ENCODE peak calls at places on chromosomes 6 and 20, in nine cellular contexts. One of them, this sample, is unnamed.

GRCh38 chr6:71012871-71013456 is 56.1 kb upstream of the B3GAT2 start:
- DNase-seq in Kasumi-1: peak; percentile 80
- DNase-seq in CD4-positive, CD25-positive, alpha-beta regulatory T cell: no peak
- DNase-seq in adrenal gland: peak; percentile 28
- DNase-seq in fibroblast of lung: peak; percentile 65
- DNase-seq in stimulated activated CD8-positive, alpha-beta memory T cell treated with anti-CD3 and anti-CD28 coated beads, Interleukin-4, amount 100 ng/mL, for 1 hour: no peak
- DNase-seq in choroid plexus epithelial cell: peak; percentile 76
- DNase-seq in lung microvascular endothelial cell: peak; percentile 56
- DNase-seq in cardiac fibroblast: peak; percentile 71
- DNase-seq in this sample: no peak

GRCh38 chr6:83071023-83071422 is 3.6 kb downstream of the DOP1A start:
- DNase-seq in adrenal gland: no peak
- DNase-seq in stimulated activated CD8-positive, alpha-beta memory T cell treated with anti-CD3 and anti-CD28 coated beads, Interleukin-4, amount 100 ng/mL, for 1 hour: no peak
- DNase-seq in CD4-positive, CD25-positive, alpha-beta regulatory T cell: no peak
- DNase-seq in lung microvascular endothelial cell: peak; percentile 75
- DNase-seq in cardiac fibroblast: no peak
- DNase-seq in Kasumi-1: peak; percentile 36
- DNase-seq in choroid plexus epithelial cell: no peak
- DNase-seq in fibroblast of lung: no peak
- DNase-seq in this sample: no peak

GRCh38 chr6:122059918-122060317 is 339.5 kb upstream of the HSF2 start:
- DNase-seq in CD4-positive, CD25-positive, alpha-beta regulatory T cell: no peak
- DNase-seq in lung microvascular endothelial cell: no peak
- DNase-seq in Kasumi-1: no peak
- DNase-seq in stimulated activated CD8-positive, alpha-beta memory T cell treated with anti-CD3 and anti-CD28 coated beads, Interleukin-4, amount 100 ng/mL, for 1 hour: no peak
- DNase-seq in choroid plexus epithelial cell: no peak
- DNase-seq in cardiac fibroblast: no peak
- DNase-seq in adrenal gland: no peak
- DNase-seq in fibroblast of lung: peak; percentile 39
- DNase-seq in this sample: no peak

GRCh38 chr6:11263185-11263817 is 30.8 kb upstream of the NEDD9 start:
- DNase-seq in choroid plexus epithelial cell: peak; percentile 94
- DNase-seq in CD4-positive, CD25-positive, alpha-beta regulatory T cell: no peak
- DNase-seq in lung microvascular endothelial cell: peak; percentile 94
- DNase-seq in cardiac fibroblast: peak; percentile 92
- DNase-seq in Kasumi-1: no peak
- DNase-seq in fibroblast of lung: peak; percentile 87
- DNase-seq in stimulated activated CD8-positive, alpha-beta memory T cell treated with anti-CD3 and anti-CD28 coated beads, Interleukin-4, amount 100 ng/mL, for 1 hour: no peak
- DNase-seq in adrenal gland: no peak
- DNase-seq in this sample: peak; percentile 78

GRCh38 chr6:68189217-68189616 is 445.9 kb upstream of the ADGRB3 start:
- DNase-seq in lung microvascular endothelial cell: no peak
- DNase-seq in choroid plexus epithelial cell: no peak
- DNase-seq in stimulated activated CD8-positive, alpha-beta memory T cell treated with anti-CD3 and anti-CD28 coated beads, Interleukin-4, amount 100 ng/mL, for 1 hour: no peak
- DNase-seq in CD4-positive, CD25-positive, alpha-beta regulatory T cell: no peak
- DNase-seq in adrenal gland: no peak
- DNase-seq in fibroblast of lung: no peak
- DNase-seq in Kasumi-1: no peak
- DNase-seq in cardiac fibroblast: no peak
- DNase-seq in this sample: no peak

GRCh38 chr6:101832371-101832770 is 438.9 kb downstream of the GRIK2 start:
- DNase-seq in choroid plexus epithelial cell: no peak
- DNase-seq in fibroblast of lung: no peak
- DNase-seq in Kasumi-1: no peak
- DNase-seq in adrenal gland: no peak
- DNase-seq in lung microvascular endothelial cell: no peak
- DNase-seq in cardiac fibroblast: no peak
- DNase-seq in stimulated activated CD8-positive, alpha-beta memory T cell treated with anti-CD3 and anti-CD28 coated beads, Interleukin-4, amount 100 ng/mL, for 1 hour: no peak
- DNase-seq in CD4-positive, CD25-positive, alpha-beta regulatory T cell: no peak
- DNase-seq in this sample: peak; percentile 41

GRCh38 chr6:144064402-144064830 is 31.0 kb downstream of the SF3B5 start:
- DNase-seq in Kasumi-1: peak; percentile 56
- DNase-seq in adrenal gland: peak; percentile 46
- DNase-seq in fibroblast of lung: no peak
- DNase-seq in choroid plexus epithelial cell: no peak
- DNase-seq in CD4-positive, CD25-positive, alpha-beta regulatory T cell: peak; percentile 24
- DNase-seq in stimulated activated CD8-positive, alpha-beta memory T cell treated with anti-CD3 and anti-CD28 coated beads, Interleukin-4, amount 100 ng/mL, for 1 hour: no peak
- DNase-seq in cardiac fibroblast: no peak
- DNase-seq in lung microvascular endothelial cell: no peak
- DNase-seq in this sample: peak; percentile 35

GRCh38 chr6:50128420-50129005 is 78.8 kb upstream of the DEFB112 start:
- DNase-seq in adrenal gland: no peak
- DNase-seq in lung microvascular endothelial cell: peak; percentile 22
- DNase-seq in stimulated activated CD8-positive, alpha-beta memory T cell treated with anti-CD3 and anti-CD28 coated beads, Interleukin-4, amount 100 ng/mL, for 1 hour: no peak
- DNase-seq in Kasumi-1: peak; percentile 73
- DNase-seq in cardiac fibroblast: peak; percentile 44
- DNase-seq in fibroblast of lung: peak; percentile 55
- DNase-seq in CD4-positive, CD25-positive, alpha-beta regulatory T cell: no peak
- DNase-seq in choroid plexus epithelial cell: peak; percentile 46
- DNase-seq in this sample: no peak

GRCh38 chr20:4610871-4611270 is 110.8 kb upstream of the PRND start:
- DNase-seq in lung microvascular endothelial cell: no peak
- DNase-seq in cardiac fibroblast: no peak
- DNase-seq in CD4-positive, CD25-positive, alpha-beta regulatory T cell: no peak
- DNase-seq in Kasumi-1: no peak
- DNase-seq in choroid plexus epithelial cell: no peak
- DNase-seq in adrenal gland: no peak
- DNase-seq in fibroblast of lung: no peak
- DNase-seq in stimulated activated CD8-positive, alpha-beta memory T cell treated with anti-CD3 and anti-CD28 coated beads, Interleukin-4, amount 100 ng/mL, for 1 hour: no peak
- DNase-seq in this sample: no peak

GRCh38 chr6:43669922-43670622 is 17.5 kb downstream of the MRPS18A start:
- DNase-seq in choroid plexus epithelial cell: peak; percentile 9
- DNase-seq in adrenal gland: no peak
- DNase-seq in Kasumi-1: peak; percentile 34
- DNase-seq in CD4-positive, CD25-positive, alpha-beta regulatory T cell: no peak
- DNase-seq in lung microvascular endothelial cell: no peak
- DNase-seq in fibroblast of lung: no peak
- DNase-seq in cardiac fibroblast: no peak
- DNase-seq in stimulated activated CD8-positive, alpha-beta memory T cell treated with anti-CD3 and anti-CD28 coated beads, Interleukin-4, amount 100 ng/mL, for 1 hour: no peak
- DNase-seq in this sample: no peak

GRCh38 chr20:37520417-37520751 is 666 bp upstream of the NNAT start:
- DNase-seq in stimulated activated CD8-positive, alpha-beta memory T cell treated with anti-CD3 and anti-CD28 coated beads, Interleukin-4, amount 100 ng/mL, for 1 hour: no peak
- DNase-seq in cardiac fibroblast: no peak
- DNase-seq in adrenal gland: no peak
- DNase-seq in fibroblast of lung: no peak
- DNase-seq in Kasumi-1: no peak
- DNase-seq in CD4-positive, CD25-positive, alpha-beta regulatory T cell: no peak
- DNase-seq in lung microvascular endothelial cell: no peak
- DNase-seq in choroid plexus epithelial cell: peak; percentile 26
- DNase-seq in this sample: no peak

GRCh38 chr6:106324726-106325335 is 729 bp downstream of the ATG5 start:
- DNase-seq in lung microvascular endothelial cell: peak; percentile 8
- DNase-seq in choroid plexus epithelial cell: peak; percentile 25
- DNase-seq in cardiac fibroblast: peak; percentile 27
- DNase-seq in CD4-positive, CD25-positive, alpha-beta regulatory T cell: no peak
- DNase-seq in fibroblast of lung: peak; percentile 5
- DNase-seq in adrenal gland: no peak
- DNase-seq in stimulated activated CD8-positive, alpha-beta memory T cell treated with anti-CD3 and anti-CD28 coated beads, Interleukin-4, amount 100 ng/mL, for 1 hour: no peak
- DNase-seq in Kasumi-1: peak; percentile 18
- DNase-seq in this sample: no peak

GRCh38 chr20:19758888-19759331 is 852 bp downstream of the RIN2 start:
- DNase-seq in adrenal gland: peak; percentile 42
- DNase-seq in Kasumi-1: no peak
- DNase-seq in choroid plexus epithelial cell: peak; percentile 40
- DNase-seq in lung microvascular endothelial cell: peak; percentile 39
- DNase-seq in fibroblast of lung: peak; percentile 37
- DNase-seq in stimulated activated CD8-positive, alpha-beta memory T cell treated with anti-CD3 and anti-CD28 coated beads, Interleukin-4, amount 100 ng/mL, for 1 hour: no peak
- DNase-seq in CD4-positive, CD25-positive, alpha-beta regulatory T cell: no peak
- DNase-seq in cardiac fibroblast: peak; percentile 71
- DNase-seq in this sample: peak; percentile 89

GRCh38 chr6:11311970-11312369 is 79.5 kb upstream of the NEDD9 start:
- DNase-seq in stimulated activated CD8-positive, alpha-beta memory T cell treated with anti-CD3 and anti-CD28 coated beads, Interleukin-4, amount 100 ng/mL, for 1 hour: no peak
- DNase-seq in lung microvascular endothelial cell: no peak
- DNase-seq in adrenal gland: no peak
- DNase-seq in cardiac fibroblast: no peak
- DNase-seq in CD4-positive, CD25-positive, alpha-beta regulatory T cell: no peak
- DNase-seq in choroid plexus epithelial cell: no peak
- DNase-seq in Kasumi-1: no peak
- DNase-seq in fibroblast of lung: no peak
- DNase-seq in this sample: no peak

GRCh38 chr6:7805088-7805756 is 79.3 kb downstream of the BMP6 start:
- DNase-seq in fibroblast of lung: no peak
- DNase-seq in stimulated activated CD8-positive, alpha-beta memory T cell treated with anti-CD3 and anti-CD28 coated beads, Interleukin-4, amount 100 ng/mL, for 1 hour: no peak
- DNase-seq in adrenal gland: no peak
- DNase-seq in Kasumi-1: no peak
- DNase-seq in choroid plexus epithelial cell: no peak
- DNase-seq in lung microvascular endothelial cell: no peak
- DNase-seq in CD4-positive, CD25-positive, alpha-beta regulatory T cell: no peak
- DNase-seq in cardiac fibroblast: no peak
- DNase-seq in this sample: no peak

GRCh38 chr20:34004227-34004626 is 10.5 kb downstream of the RALY start:
- DNase-seq in Kasumi-1: no peak
- DNase-seq in fibroblast of lung: no peak
- DNase-seq in lung microvascular endothelial cell: no peak
- DNase-seq in choroid plexus epithelial cell: no peak
- DNase-seq in CD4-positive, CD25-positive, alpha-beta regulatory T cell: no peak
- DNase-seq in adrenal gland: no peak
- DNase-seq in cardiac fibroblast: no peak
- DNase-seq in stimulated activated CD8-positive, alpha-beta memory T cell treated with anti-CD3 and anti-CD28 coated beads, Interleukin-4, amount 100 ng/mL, for 1 hour: no peak
- DNase-seq in this sample: no peak

GRCh38 chr6:87899499-87900147 is 148.0 kb upstream of the SPACA1 start:
- DNase-seq in stimulated activated CD8-positive, alpha-beta memory T cell treated with anti-CD3 and anti-CD28 coated beads, Interleukin-4, amount 100 ng/mL, for 1 hour: no peak
- DNase-seq in choroid plexus epithelial cell: no peak
- DNase-seq in fibroblast of lung: no peak
- DNase-seq in lung microvascular endothelial cell: no peak
- DNase-seq in adrenal gland: no peak
- DNase-seq in CD4-positive, CD25-positive, alpha-beta regulatory T cell: no peak
- DNase-seq in cardiac fibroblast: no peak
- DNase-seq in Kasumi-1: no peak
- DNase-seq in this sample: no peak

GRCh38 chr20:33337531-33338165 is 54.6 kb downstream of the BPIFB1 start:
- DNase-seq in cardiac fibroblast: no peak
- DNase-seq in Kasumi-1: no peak
- DNase-seq in CD4-positive, CD25-positive, alpha-beta regulatory T cell: no peak
- DNase-seq in choroid plexus epithelial cell: no peak
- DNase-seq in adrenal gland: no peak
- DNase-seq in stimulated activated CD8-positive, alpha-beta memory T cell treated with anti-CD3 and anti-CD28 coated beads, Interleukin-4, amount 100 ng/mL, for 1 hour: no peak
- DNase-seq in lung microvascular endothelial cell: no peak
- DNase-seq in fibroblast of lung: no peak
- DNase-seq in this sample: no peak